ENCODE peak calls at places on chromosomes 5 and 9, in eight cellular contexts. I is uterus, Q is spleen, B is OCI-LY7, F is suprapubic skin, Z is K562, W is mucosa of descending colon, X is A549. E is an unnamed sample.

GRCh38 chr5:76888733-76889300 is 39.0 kb downstream of the S100Z start:
- DNase-seq in I (no peak), Q (no peak), B (no peak), F (no peak), Z (no peak), W (no peak), X (no peak), E (no peak)

GRCh38 chr5:43638556-43638955 is 35.6 kb downstream of the NNT start:
- DNase-seq in I (no peak), Q (no peak), B (no peak), F (no peak), Z (no peak), W (no peak), X (no peak), E (no peak)

GRCh38 chr5:1111727-1112289 is at the start of gene SLC12A7:
- DNase-seq in I (no peak), Q (peak; percentile 91), B (no peak), F (no peak), Z (peak; percentile 50), W (peak; percentile 84), X (peak; percentile 86), E (peak; percentile 74)

GRCh38 chr9:127578627-127578951 is 33.5 kb upstream of the STXBP1 start:
- DNase-seq in I (no peak), Q (no peak), B (no peak), F (no peak), Z (no peak), W (no peak), X (no peak), E (no peak)

GRCh38 chr5:111946556-111946955 is 189.6 kb upstream of the NREP start:
- DNase-seq in I (no peak), Q (no peak), B (no peak), F (no peak), Z (no peak), W (no peak), X (no peak), E (no peak)

GRCh38 chr5:112161392-112161748 is 257.7 kb downstream of the EPB41L4A start:
- DNase-seq in I (no peak), Q (no peak), B (no peak), F (no peak), Z (no peak), W (no peak), X (no peak), E (no peak)

GRCh38 chr5:154967419-154968024 is 26.6 kb downstream of the MRPL22 start:
- DNase-seq in I (no peak), Q (no peak), B (peak; percentile 7), F (no peak), Z (no peak), W (no peak), X (peak; percentile 22), E (no peak)

GRCh38 chr5:107400328-107400727 is 270.4 kb downstream of the EFNA5 start:
- DNase-seq in I (no peak), Q (no peak), B (no peak), F (no peak), Z (no peak), W (no peak), X (no peak), E (no peak)

GRCh38 chr5:4700886-4701285 is 439.2 kb upstream of the ADAMTS16 start:
- DNase-seq in I (no peak), Q (no peak), B (no peak), F (no peak), Z (no peak), W (no peak), X (no peak), E (no peak)

GRCh38 chr5:124456244-124456643 is 290.2 kb downstream of the ZNF608 start:
- DNase-seq in I (no peak), Q (no peak), B (no peak), F (no peak), Z (no peak), W (no peak), X (no peak), E (no peak)

GRCh38 chr5:153372433-153373167 is 117.9 kb upstream of the GRIA1 start:
- DNase-seq in I (no peak), Q (no peak), B (no peak), F (no peak), Z (no peak), W (no peak), X (no peak), E (no peak)

GRCh38 chr9:133421615-133422542 is at the start of gene ADAMTS13:
- DNase-seq in I (no peak), Q (no peak), B (peak; percentile 59), F (no peak), Z (peak; percentile 53), W (no peak), X (peak; percentile 58), E (no peak)

GRCh38 chr5:108747111-108748009 is at the start of gene FER:
- DNase-seq in I (peak; percentile 56), Q (no peak), B (peak; percentile 9), F (no peak), Z (peak; percentile 83), W (no peak), X (peak; percentile 48), E (peak; percentile 29)

GRCh38 chr5:67809589-67809988 is 406.0 kb upstream of the PIK3R1 start:
- DNase-seq in I (peak; percentile 18), Q (no peak), B (no peak), F (no peak), Z (no peak), W (no peak), X (no peak), E (no peak)

GRCh38 chr9:36914212-36914577 is 119.9 kb downstream of the PAX5 start:
- DNase-seq in I (no peak), Q (no peak), B (no peak), F (no peak), Z (no peak), W (no peak), X (no peak), E (no peak)

GRCh38 chr9:80605129-80605528 is 1033.4 kb downstream of the TLE4 start:
- DNase-seq in I (no peak), Q (no peak), B (no peak), F (no peak), Z (no peak), W (no peak), X (peak; percentile 1), E (no peak)

GRCh38 chr5:40124367-40124766 is 555.3 kb upstream of the PTGER4 start:
- DNase-seq in I (no peak), Q (no peak), B (peak; percentile 50), F (no peak), Z (peak; percentile 3), W (no peak), X (no peak), E (no peak)

GRCh38 chr5:98927242-98927987 is 1.4 kb downstream of the CHD1 start:
- DNase-seq in I (peak; percentile 65), Q (peak; percentile 82), B (peak; percentile 18), F (no peak), Z (peak; percentile 76), W (no peak), X (peak; percentile 14), E (peak; percentile 78)

GRCh38 chr5:51632794-51633193 is 249.5 kb downstream of the ISL1 start:
- DNase-seq in I (no peak), Q (no peak), B (no peak), F (no peak), Z (no peak), W (no peak), X (no peak), E (peak; percentile 22)

GRCh38 chr5:14156611-14157493 is 13.7 kb downstream of the TRIO start:
- DNase-seq in I (peak; percentile 63), Q (no peak), B (peak; percentile 40), F (no peak), Z (no peak), W (no peak), X (peak; percentile 70), E (no peak)

GRCh38 chr9:34957492-34958410 is at the start of gene PHF24:
- DNase-seq in I (no peak), Q (peak; percentile 81), B (no peak), F (no peak), Z (peak; percentile 11), W (no peak), X (no peak), E (no peak)

GRCh38 chr9:95229230-95229933 is 88.1 kb downstream of the FANCC start:
- DNase-seq in I (no peak), Q (no peak), B (no peak), F (no peak), Z (peak; percentile 5), W (no peak), X (no peak), E (no peak)

GRCh38 chr9:71223953-71224538 is 102.6 kb upstream of the TRPM3 start:
- DNase-seq in I (no peak), Q (no peak), B (no peak), F (no peak), Z (peak; percentile 5), W (no peak), X (no peak), E (no peak)

GRCh38 chr5:126633552-126633951 is 32.8 kb downstream of the PHAX start:
- DNase-seq in I (no peak), Q (no peak), B (no peak), F (no peak), Z (no peak), W (no peak), X (no peak), E (no peak)

GRCh38 chr9:121107041-121107440 is 32.3 kb downstream of the CNTRL start:
- DNase-seq in I (no peak), Q (no peak), B (peak; percentile 26), F (no peak), Z (peak; percentile 24), W (no peak), X (peak; percentile 27), E (no peak)
- TF ChIP-seq CTCF in I (no peak), Q (no peak), B (peak; percentile 41), F (no peak), Z (peak; percentile 67), W (no peak), X (no peak), E (no peak)

GRCh38 chr5:171312129-171312819 is 3.2 kb downstream of the TLX3 start:
- DNase-seq in I (no peak), Q (no peak), B (no peak), F (no peak), Z (no peak), W (no peak), X (no peak), E (no peak)
- H3K4me1 ChIP-seq in I (no peaks in the 10 kb centered on the region), Q (peaks cover 97% of the 10 kb centered on the region), B (no peaks in the 10 kb centered on the region), F (peaks cover 89% of the 10 kb centered on the region), Z (peaks cover 12% of the 10 kb centered on the region), W (peaks cover 39% of the 10 kb centered on the region), X (no peaks in the 10 kb centered on the region), E (peaks cover 12% of the 10 kb centered on the region)

DNA sequence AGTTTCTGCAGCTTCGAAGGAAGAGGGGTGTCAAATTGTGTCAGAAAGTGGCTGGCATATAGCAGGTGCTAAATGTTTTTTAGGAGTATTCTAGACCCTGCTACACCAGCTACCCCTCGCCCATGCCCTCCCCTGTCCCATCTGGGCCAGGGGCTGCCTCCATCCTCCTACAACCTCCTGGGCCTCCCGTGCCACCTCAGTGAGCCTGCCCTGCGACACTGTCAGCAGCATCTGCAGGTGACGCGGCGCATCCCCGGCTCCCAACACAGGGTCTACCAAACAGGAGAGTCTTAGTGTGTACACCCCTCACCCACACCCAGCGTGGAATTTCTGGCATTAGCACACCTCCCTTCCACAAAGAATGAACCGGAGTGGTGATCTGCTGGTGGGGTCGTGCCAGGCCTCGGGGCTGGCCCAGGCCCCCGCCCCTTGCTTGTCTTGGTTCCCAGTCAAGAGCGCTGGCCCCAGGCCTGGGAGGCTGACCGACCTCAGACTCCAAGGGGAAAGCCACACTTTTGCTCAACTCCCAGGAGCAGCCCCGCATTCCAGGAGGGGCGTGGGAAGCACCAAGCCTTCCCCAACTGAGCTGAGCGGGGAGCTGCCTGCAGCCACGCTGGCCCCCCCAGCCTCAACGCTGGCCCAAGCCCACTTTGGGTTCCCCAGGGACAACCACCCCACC is 55.2 kb downstream of the NEURL1B start:
- DNase-seq in I (peak; percentile 61), Q (peak; percentile 76), B (no peak), F (no peak), Z (no peak), W (peak; percentile 63), X (no peak), E (no peak)
- TF ChIP-seq CTCF in I (no peak), Q (no peak), B (no peak), F (no peak), Z (no peak), W (no peak), X (no peak), E (no peak)

GRCh38 chr5:149418910-149419531 is 39.9 kb upstream of the IL17B start:
- DNase-seq in I (peak; percentile 36), Q (no peak), B (no peak), F (no peak), Z (no peak), W (no peak), X (no peak), E (no peak)
- H3K4me1 ChIP-seq in I (peaks cover 18% of the 10 kb centered on the region), Q (peaks cover 85% of the 10 kb centered on the region), B (no peaks in the 10 kb centered on the region), F (peaks cover 31% of the 10 kb centered on the region), Z (peaks cover 7% of the 10 kb centered on the region), W (no peaks in the 10 kb centered on the region), X (peaks cover 38% of the 10 kb centered on the region), E (no peaks in the 10 kb centered on the region)

E was measured in prostate gland.